ENCODE peak calls at places on chromosome 15, in ten cellular contexts. One of them, this sample, is unnamed. For H3K4me1, the result is how much of the 10 kb centered on the place peaks cover.

GRCh38 chr15:86834115-86834863 is 754.6 kb downstream of the AGBL1 start:
- DNase-seq in neural progenitor cell: no peak
- DNase-seq in hepatocyte: no peak
- DNase-seq in CD8-positive, alpha-beta T cell: no peak
- DNase-seq in sigmoid colon: no peak
- DNase-seq in A673: no peak
- DNase-seq in heart left ventricle: no peak
- DNase-seq in suprapubic skin: no peak
- DNase-seq in ovary: no peak
- DNase-seq in PC-3: no peak
- DNase-seq in this sample: no peak

GRCh38 chr15:52980446-52980845 is 190.3 kb upstream of the ONECUT1 start:
- DNase-seq in ovary: no peak
- DNase-seq in neural progenitor cell: no peak
- DNase-seq in PC-3: no peak
- DNase-seq in hepatocyte: no peak
- DNase-seq in heart left ventricle: no peak
- DNase-seq in CD8-positive, alpha-beta T cell: no peak
- DNase-seq in suprapubic skin: no peak
- DNase-seq in sigmoid colon: no peak
- DNase-seq in A673: no peak
- DNase-seq in this sample: no peak

GRCh38 chr15:85167568-85167967 is 185.9 kb downstream of the PDE8A start:
- DNase-seq in sigmoid colon: no peak
- DNase-seq in CD8-positive, alpha-beta T cell: no peak
- DNase-seq in ovary: no peak
- DNase-seq in PC-3: no peak
- DNase-seq in A673: no peak
- DNase-seq in neural progenitor cell: no peak
- DNase-seq in hepatocyte: no peak
- DNase-seq in suprapubic skin: no peak
- DNase-seq in heart left ventricle: no peak
- DNase-seq in this sample: no peak

GRCh38 chr15:41544650-41545015 is 576 bp upstream of the RPAP1 start:
- DNase-seq in PC-3: no peak
- DNase-seq in suprapubic skin: peak
- DNase-seq in hepatocyte: no peak
- DNase-seq in neural progenitor cell: no peak
- DNase-seq in A673: no peak
- DNase-seq in ovary: peak
- DNase-seq in heart left ventricle: no peak
- DNase-seq in sigmoid colon: peak
- DNase-seq in CD8-positive, alpha-beta T cell: peak
- DNase-seq in this sample: peak

GRCh38 chr15:58923284-58923683 is 10.2 kb downstream of the SLTM start:
- DNase-seq in heart left ventricle: no peak
- DNase-seq in CD8-positive, alpha-beta T cell: no peak
- DNase-seq in neural progenitor cell: no peak
- DNase-seq in hepatocyte: no peak
- DNase-seq in ovary: no peak
- DNase-seq in A673: no peak
- DNase-seq in sigmoid colon: no peak
- DNase-seq in PC-3: no peak
- DNase-seq in suprapubic skin: no peak
- DNase-seq in this sample: no peak

GRCh38 chr15:34721802-34722795 is 32.7 kb downstream of the GJD2 start:
- DNase-seq in ovary: peak
- DNase-seq in suprapubic skin: no peak
- DNase-seq in neural progenitor cell: peak
- DNase-seq in sigmoid colon: peak
- DNase-seq in PC-3: no peak
- DNase-seq in heart left ventricle: peak
- DNase-seq in A673: peak
- DNase-seq in hepatocyte: peak
- DNase-seq in CD8-positive, alpha-beta T cell: no peak
- DNase-seq in this sample: no peak

GRCh38 chr15:78859971-78860733 is 12.5 kb upstream of the MORF4L1 start:
- DNase-seq in neural progenitor cell: peak
- DNase-seq in heart left ventricle: peak
- DNase-seq in suprapubic skin: peak
- DNase-seq in sigmoid colon: peak
- DNase-seq in PC-3: peak
- DNase-seq in hepatocyte: peak
- DNase-seq in ovary: peak
- DNase-seq in A673: peak
- DNase-seq in CD8-positive, alpha-beta T cell: peak
- DNase-seq in this sample: peak

GRCh38 chr15:68022061-68022460 is 32.1 kb upstream of the PIAS1 start:
- DNase-seq in hepatocyte: no peak
- DNase-seq in neural progenitor cell: no peak
- DNase-seq in heart left ventricle: no peak
- DNase-seq in ovary: no peak
- DNase-seq in sigmoid colon: peak
- DNase-seq in CD8-positive, alpha-beta T cell: no peak
- DNase-seq in suprapubic skin: no peak
- DNase-seq in PC-3: no peak
- DNase-seq in A673: no peak
- DNase-seq in this sample: no peak

GRCh38 chr15:39888809-39889208 is 31.3 kb downstream of the GPR176 start:
- DNase-seq in suprapubic skin: no peak
- DNase-seq in A673: peak
- DNase-seq in ovary: no peak
- DNase-seq in sigmoid colon: no peak
- DNase-seq in neural progenitor cell: no peak
- DNase-seq in CD8-positive, alpha-beta T cell: no peak
- DNase-seq in PC-3: no peak
- DNase-seq in heart left ventricle: no peak
- DNase-seq in hepatocyte: peak
- DNase-seq in this sample: no peak

GRCh38 chr15:60400957-60401356 is 3.2 kb upstream of the ANXA2 start:
- DNase-seq in hepatocyte: no peak
- DNase-seq in sigmoid colon: no peak
- DNase-seq in CD8-positive, alpha-beta T cell: no peak
- DNase-seq in PC-3: no peak
- DNase-seq in A673: no peak
- DNase-seq in suprapubic skin: no peak
- DNase-seq in heart left ventricle: no peak
- DNase-seq in neural progenitor cell: no peak
- DNase-seq in ovary: no peak
- DNase-seq in this sample: no peak

GRCh38 chr15:85474700-85475316 is 94.4 kb downstream of the AKAP13 start:
- DNase-seq in neural progenitor cell: no peak
- DNase-seq in heart left ventricle: no peak
- DNase-seq in hepatocyte: no peak
- DNase-seq in sigmoid colon: no peak
- DNase-seq in suprapubic skin: no peak
- DNase-seq in ovary: no peak
- DNase-seq in CD8-positive, alpha-beta T cell: no peak
- DNase-seq in A673: no peak
- DNase-seq in PC-3: peak
- DNase-seq in this sample: no peak

GRCh38 chr15:87863152-87863551 is 393.4 kb downstream of the NTRK3 start:
- DNase-seq in CD8-positive, alpha-beta T cell: no peak
- DNase-seq in PC-3: no peak
- DNase-seq in suprapubic skin: no peak
- DNase-seq in ovary: no peak
- DNase-seq in heart left ventricle: no peak
- DNase-seq in hepatocyte: peak
- DNase-seq in A673: no peak
- DNase-seq in sigmoid colon: no peak
- DNase-seq in neural progenitor cell: peak
- DNase-seq in this sample: no peak

GRCh38 chr15:99450896-99451358 is 114.9 kb upstream of the MEF2A start:
- DNase-seq in suprapubic skin: no peak
- DNase-seq in ovary: peak
- DNase-seq in A673: peak
- DNase-seq in neural progenitor cell: peak
- DNase-seq in hepatocyte: peak
- DNase-seq in PC-3: no peak
- DNase-seq in sigmoid colon: peak
- DNase-seq in CD8-positive, alpha-beta T cell: peak
- DNase-seq in heart left ventricle: peak
- DNase-seq in this sample: peak

DNA sequence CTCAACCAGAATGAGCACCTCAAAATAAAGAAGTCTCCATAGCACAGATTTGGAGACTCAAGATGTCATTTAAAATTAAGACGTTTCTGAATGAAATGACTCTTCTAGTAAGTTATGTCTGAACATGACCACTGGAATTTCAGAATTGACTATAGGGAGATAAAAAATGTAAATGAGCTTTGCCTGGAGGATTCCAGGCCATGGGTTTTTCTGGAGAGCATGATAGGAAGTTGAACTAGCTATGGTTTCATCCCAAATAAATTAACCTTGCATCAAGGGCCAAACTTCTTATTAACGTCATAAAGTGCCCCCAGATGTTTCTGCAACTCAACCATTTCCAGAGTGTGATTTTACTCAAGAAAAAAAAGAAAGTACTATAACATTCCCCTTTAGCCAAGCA is 222.6 kb upstream of the NR2F2 start:
- DNase-seq in sigmoid colon: no peak
- DNase-seq in neural progenitor cell: no peak
- DNase-seq in hepatocyte: no peak
- DNase-seq in PC-3: no peak
- DNase-seq in ovary: no peak
- DNase-seq in suprapubic skin: no peak
- DNase-seq in A673: no peak
- DNase-seq in heart left ventricle: no peak
- DNase-seq in CD8-positive, alpha-beta T cell: no peak
- DNase-seq in this sample: no peak
- H3K4me1 ChIP-seq in sigmoid colon: under half
- H3K4me1 ChIP-seq in neural progenitor cell: under half
- H3K4me1 ChIP-seq in hepatocyte: under half
- H3K4me1 ChIP-seq in PC-3: under half
- H3K4me1 ChIP-seq in ovary: under half
- H3K4me1 ChIP-seq in suprapubic skin: under half
- H3K4me1 ChIP-seq in A673: under half
- H3K4me1 ChIP-seq in heart left ventricle: under half
- H3K4me1 ChIP-seq in CD8-positive, alpha-beta T cell: under half
- H3K4me1 ChIP-seq in this sample: under half

GRCh38 chr15:65246026-65246714 is 34.9 kb upstream of the CILP start:
- DNase-seq in neural progenitor cell: no peak
- DNase-seq in ovary: no peak
- DNase-seq in sigmoid colon: no peak
- DNase-seq in A673: no peak
- DNase-seq in suprapubic skin: no peak
- DNase-seq in hepatocyte: no peak
- DNase-seq in PC-3: no peak
- DNase-seq in heart left ventricle: peak
- DNase-seq in CD8-positive, alpha-beta T cell: no peak
- DNase-seq in this sample: no peak
- TF ChIP-seq CTCF in neural progenitor cell: no peak
- TF ChIP-seq CTCF in ovary: no peak
- TF ChIP-seq CTCF in sigmoid colon: no peak
- TF ChIP-seq CTCF in A673: no peak
- TF ChIP-seq CTCF in suprapubic skin: no peak
- TF ChIP-seq CTCF in hepatocyte: no peak
- TF ChIP-seq CTCF in PC-3: no peak
- TF ChIP-seq CTCF in heart left ventricle: no peak
- TF ChIP-seq CTCF in CD8-positive, alpha-beta T cell: no peak
- TF ChIP-seq CTCF in this sample: no peak

GRCh38 chr15:89083246-89083645 is 5.0 kb upstream of the ABHD2 start:
- DNase-seq in ovary: no peak
- DNase-seq in suprapubic skin: no peak
- DNase-seq in PC-3: peak
- DNase-seq in hepatocyte: no peak
- DNase-seq in heart left ventricle: no peak
- DNase-seq in A673: no peak
- DNase-seq in sigmoid colon: no peak
- DNase-seq in neural progenitor cell: no peak
- DNase-seq in CD8-positive, alpha-beta T cell: no peak
- DNase-seq in this sample: no peak
- H3K4me1 ChIP-seq in ovary: under half
- H3K4me1 ChIP-seq in suprapubic skin: under half
- H3K4me1 ChIP-seq in PC-3: under half
- H3K4me1 ChIP-seq in hepatocyte: under half
- H3K4me1 ChIP-seq in heart left ventricle: under half
- H3K4me1 ChIP-seq in A673: under half
- H3K4me1 ChIP-seq in sigmoid colon: under half
- H3K4me1 ChIP-seq in neural progenitor cell: under half
- H3K4me1 ChIP-seq in CD8-positive, alpha-beta T cell: under half
- H3K4me1 ChIP-seq in this sample: under half

GRCh38 chr15:23645379-23646164 is 2.1 kb downstream of the MAGEL2 start:
- DNase-seq in hepatocyte: peak
- DNase-seq in heart left ventricle: no peak
- DNase-seq in PC-3: peak
- DNase-seq in sigmoid colon: no peak
- DNase-seq in neural progenitor cell: peak
- DNase-seq in suprapubic skin: no peak
- DNase-seq in A673: no peak
- DNase-seq in ovary: no peak
- DNase-seq in CD8-positive, alpha-beta T cell: no peak
- DNase-seq in this sample: peak

GRCh38 chr15:23647001-23647295 is 719 bp downstream of the MAGEL2 start:
- DNase-seq in suprapubic skin: no peak
- DNase-seq in hepatocyte: no peak
- DNase-seq in CD8-positive, alpha-beta T cell: no peak
- DNase-seq in PC-3: no peak
- DNase-seq in neural progenitor cell: no peak
- DNase-seq in ovary: no peak
- DNase-seq in A673: no peak
- DNase-seq in heart left ventricle: no peak
- DNase-seq in sigmoid colon: no peak
- DNase-seq in this sample: no peak

GRCh38 chr15:23647421-23648375 is at the start of gene MAGEL2:
- DNase-seq in suprapubic skin: no peak
- DNase-seq in heart left ventricle: no peak
- DNase-seq in PC-3: no peak
- DNase-seq in ovary: peak
- DNase-seq in sigmoid colon: no peak
- DNase-seq in CD8-positive, alpha-beta T cell: no peak
- DNase-seq in hepatocyte: peak
- DNase-seq in A673: no peak
- DNase-seq in neural progenitor cell: peak
- DNase-seq in this sample: peak

GRCh38 chr15:23646165-23647000 is 1.3 kb downstream of the MAGEL2 start:
- DNase-seq in CD8-positive, alpha-beta T cell: no peak
- DNase-seq in PC-3: no peak
- DNase-seq in suprapubic skin: no peak
- DNase-seq in heart left ventricle: no peak
- DNase-seq in sigmoid colon: no peak
- DNase-seq in neural progenitor cell: no peak
- DNase-seq in A673: no peak
- DNase-seq in ovary: no peak
- DNase-seq in hepatocyte: peak
- DNase-seq in this sample: no peak

DNA sequence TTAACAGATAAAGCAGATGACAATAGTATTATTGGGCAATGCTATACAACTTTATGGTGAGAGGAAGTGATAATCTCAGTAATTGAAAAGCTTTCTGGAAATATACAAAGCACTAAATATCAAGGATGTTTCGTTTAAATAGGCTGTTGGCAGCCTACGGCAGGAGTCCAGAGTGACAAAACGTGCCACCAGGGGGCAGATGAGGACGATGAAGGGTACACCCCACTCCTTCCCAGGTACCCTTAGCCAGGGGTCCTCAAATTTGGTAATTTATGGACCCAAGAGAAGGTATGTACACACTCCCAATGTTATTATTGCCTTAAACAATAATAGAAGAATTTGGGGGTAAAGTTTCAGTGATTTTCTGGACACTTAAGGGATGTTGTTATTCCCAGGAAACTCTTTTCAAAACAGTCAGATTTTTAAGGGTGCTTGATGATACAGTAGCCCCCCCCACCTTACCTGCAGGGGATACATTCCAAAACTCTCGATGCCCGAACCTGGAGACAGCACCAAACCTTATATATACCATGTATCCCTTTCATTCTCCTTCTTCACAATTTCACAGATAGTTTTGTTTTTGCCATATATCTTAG is 1.4 kb upstream of the MAGEL2 start:
- DNase-seq in heart left ventricle: no peak
- DNase-seq in ovary: peak
- DNase-seq in neural progenitor cell: peak
- DNase-seq in A673: peak
- DNase-seq in CD8-positive, alpha-beta T cell: peak
- DNase-seq in hepatocyte: peak
- DNase-seq in suprapubic skin: no peak
- DNase-seq in sigmoid colon: no peak
- DNase-seq in PC-3: peak
- DNase-seq in this sample: peak
- TF ChIP-seq CTCF in heart left ventricle: peak
- TF ChIP-seq CTCF in ovary: peak
- TF ChIP-seq CTCF in neural progenitor cell: peak
- TF ChIP-seq CTCF in A673: peak
- TF ChIP-seq CTCF in CD8-positive, alpha-beta T cell: no peak
- TF ChIP-seq CTCF in hepatocyte: peak
- TF ChIP-seq CTCF in suprapubic skin: no peak
- TF ChIP-seq CTCF in sigmoid colon: no peak
- TF ChIP-seq CTCF in PC-3: peak
- TF ChIP-seq CTCF in this sample: no peak